ENCODE peak calls at places on chromosomes 7 and 10, in four cellular contexts. One of them, this sample, is unnamed.

GRCh38 chr10:11387044-11387443 is 224.4 kb downstream of the USP6NL start:
- DNase-seq in substantia nigra: no peak
- DNase-seq in ovary: no peak
- DNase-seq in lower lobe of right lung: no peak
- DNase-seq in this sample: no peak

GRCh38 chr10:74081192-74081803 is 69.3 kb downstream of the AP3M1 start:
- DNase-seq in substantia nigra: no peak
- DNase-seq in ovary: peak
- DNase-seq in lower lobe of right lung: no peak
- DNase-seq in this sample: peak

GRCh38 chr10:8092428-8092827 is 37.9 kb downstream of the GATA3 start:
- DNase-seq in substantia nigra: no peak
- DNase-seq in ovary: no peak
- DNase-seq in lower lobe of right lung: no peak
- DNase-seq in this sample: no peak

GRCh38 chr7:151076863-151077704 is 3.5 kb downstream of the FASTK start:
- DNase-seq in substantia nigra: no peak
- DNase-seq in ovary: peak
- DNase-seq in lower lobe of right lung: no peak
- DNase-seq in this sample: no peak

GRCh38 chr7:64618785-64619456 is 47.0 kb upstream of the ZNF107 start:
- DNase-seq in substantia nigra: peak
- DNase-seq in ovary: no peak
- DNase-seq in lower lobe of right lung: no peak
- DNase-seq in this sample: no peak

GRCh38 chr7:77866370-77866769 is 67.8 kb downstream of the PHTF2 start:
- DNase-seq in substantia nigra: no peak
- DNase-seq in ovary: no peak
- DNase-seq in lower lobe of right lung: no peak
- DNase-seq in this sample: no peak

GRCh38 chr10:113853577-113854018 is 284 bp downstream of the DCLRE1A start:
- DNase-seq in substantia nigra: no peak
- DNase-seq in ovary: no peak
- DNase-seq in lower lobe of right lung: no peak
- DNase-seq in this sample: no peak

GRCh38 chr7:56033671-56034432 is 17.4 kb downstream of the PSPH start:
- DNase-seq in substantia nigra: peak
- DNase-seq in ovary: peak
- DNase-seq in lower lobe of right lung: peak
- DNase-seq in this sample: peak

GRCh38 chr7:36469236-36469635 is 79.6 kb downstream of the ANLN start:
- DNase-seq in substantia nigra: no peak
- DNase-seq in ovary: no peak
- DNase-seq in lower lobe of right lung: no peak
- DNase-seq in this sample: no peak

GRCh38 chr10:79053081-79053434 is 15.7 kb upstream of the ZMIZ1 start:
- DNase-seq in substantia nigra: no peak
- DNase-seq in ovary: no peak
- DNase-seq in lower lobe of right lung: no peak
- DNase-seq in this sample: no peak

GRCh38 chr10:105774351-105774750 is 1133.3 kb downstream of the SORCS3 start:
- DNase-seq in substantia nigra: no peak
- DNase-seq in ovary: no peak
- DNase-seq in lower lobe of right lung: no peak
- DNase-seq in this sample: no peak

GRCh38 chr7:65304175-65304574 is 69.5 kb upstream of the ZNF92 start:
- DNase-seq in substantia nigra: no peak
- DNase-seq in ovary: no peak
- DNase-seq in lower lobe of right lung: no peak
- DNase-seq in this sample: no peak

GRCh38 chr10:18793951-18794350 is 134.7 kb downstream of the ARL5B start:
- DNase-seq in substantia nigra: no peak
- DNase-seq in ovary: no peak
- DNase-seq in lower lobe of right lung: no peak
- DNase-seq in this sample: no peak

GRCh38 chr10:47009215-47009838 is 98.1 kb downstream of the PTPN20 start:
- DNase-seq in substantia nigra: no peak
- DNase-seq in ovary: no peak
- DNase-seq in lower lobe of right lung: no peak
- DNase-seq in this sample: no peak

GRCh38 chr7:259751-260405 is 30.1 kb upstream of the FOXL3 start:
- DNase-seq in substantia nigra: no peak
- DNase-seq in ovary: no peak
- DNase-seq in lower lobe of right lung: peak
- DNase-seq in this sample: no peak

GRCh38 chr10:117260094-117260493 is 19.2 kb downstream of the SLC18A2 start:
- DNase-seq in substantia nigra: no peak
- DNase-seq in ovary: no peak
- DNase-seq in lower lobe of right lung: no peak
- DNase-seq in this sample: no peak

GRCh38 chr7:27103489-27104226 is 1.2 kb upstream of the HOXA2 start:
- DNase-seq in substantia nigra: no peak
- DNase-seq in ovary: no peak
- DNase-seq in lower lobe of right lung: no peak
- DNase-seq in this sample: no peak

GRCh38 chr10:5645944-5646617 is 20.3 kb downstream of the ASB13 start:
- DNase-seq in substantia nigra: no peak
- DNase-seq in ovary: no peak
- DNase-seq in lower lobe of right lung: no peak
- DNase-seq in this sample: no peak

GRCh38 chr10:70664702-70665195 is 7.6 kb upstream of the ADAMTS14 start:
- DNase-seq in substantia nigra: peak
- DNase-seq in ovary: no peak
- DNase-seq in lower lobe of right lung: no peak
- DNase-seq in this sample: peak

GRCh38 chr7:33471636-33472242 is 342.4 kb downstream of the BBS9 start:
- DNase-seq in substantia nigra: no peak
- DNase-seq in ovary: no peak
- DNase-seq in lower lobe of right lung: no peak
- DNase-seq in this sample: no peak

GRCh38 chr7:121109145-121109544 is 120.6 kb downstream of the CPED1 start:
- DNase-seq in substantia nigra: no peak
- DNase-seq in ovary: no peak
- DNase-seq in lower lobe of right lung: no peak
- DNase-seq in this sample: no peak

GRCh38 chr10:131790021-131790420 is 110.8 kb upstream of the PPP2R2D start:
- DNase-seq in substantia nigra: no peak
- DNase-seq in ovary: no peak
- DNase-seq in lower lobe of right lung: no peak
- DNase-seq in this sample: no peak

DNA sequence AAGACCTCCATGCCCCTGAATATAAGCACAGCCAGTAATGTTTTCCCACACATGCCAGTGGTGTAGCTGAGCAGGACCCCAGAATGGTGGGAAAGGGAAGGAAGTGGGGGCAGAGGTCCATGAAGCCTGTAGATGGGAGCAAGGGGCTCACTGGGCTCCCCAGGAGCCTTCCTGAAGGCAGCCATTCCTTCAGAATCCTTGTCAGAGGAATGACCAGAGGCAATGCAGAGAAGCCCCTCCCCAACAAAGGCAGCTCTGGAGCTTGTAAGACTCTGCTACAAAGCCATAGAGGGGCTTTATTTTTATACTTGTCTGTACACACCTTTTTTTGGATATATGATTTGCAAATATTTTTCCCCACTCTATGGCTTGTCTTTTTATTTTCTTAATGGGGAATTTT is 165.0 kb upstream of the TCF7L2 start:
- DNase-seq in substantia nigra: no peak
- DNase-seq in ovary: no peak
- DNase-seq in lower lobe of right lung: no peak
- DNase-seq in this sample: no peak
- H3K27ac ChIP-seq in substantia nigra: no peak
- H3K27ac ChIP-seq in ovary: no peak
- H3K27ac ChIP-seq in lower lobe of right lung: no peak
- H3K27ac ChIP-seq in this sample: no peak

GRCh38 chr10:85666987-85667386 is 699.6 kb downstream of the GRID1 start:
- DNase-seq in substantia nigra: no peak
- DNase-seq in ovary: no peak
- DNase-seq in lower lobe of right lung: no peak
- DNase-seq in this sample: no peak

GRCh38 chr10:85666106-85666505 is 700.5 kb downstream of the GRID1 start:
- DNase-seq in substantia nigra: no peak
- DNase-seq in ovary: no peak
- DNase-seq in lower lobe of right lung: no peak
- DNase-seq in this sample: no peak

GRCh38 chr10:85667638-85668233 is 698.9 kb downstream of the GRID1 start:
- DNase-seq in substantia nigra: no peak
- DNase-seq in ovary: no peak
- DNase-seq in lower lobe of right lung: no peak
- DNase-seq in this sample: no peak

GRCh38 chr10:85665661-85666060 is 700.9 kb downstream of the GRID1 start:
- DNase-seq in substantia nigra: no peak
- DNase-seq in ovary: no peak
- DNase-seq in lower lobe of right lung: no peak
- DNase-seq in this sample: peak

GRCh38 chr10:85665078-85665477 is 701.5 kb downstream of the GRID1 start:
- DNase-seq in substantia nigra: no peak
- DNase-seq in ovary: no peak
- DNase-seq in lower lobe of right lung: no peak
- DNase-seq in this sample: no peak
- H3K27ac ChIP-seq in substantia nigra: no peak
- H3K27ac ChIP-seq in ovary: no peak
- H3K27ac ChIP-seq in lower lobe of right lung: no peak
- H3K27ac ChIP-seq in this sample: no peak

GRCh38 chr7:43584200-43584586 is 1.3 kb downstream of the STK17A start:
- DNase-seq in substantia nigra: no peak
- DNase-seq in ovary: peak
- DNase-seq in lower lobe of right lung: no peak
- DNase-seq in this sample: no peak

GRCh38 chr7:43589133-43589478 is 6.2 kb downstream of the STK17A start:
- DNase-seq in substantia nigra: no peak
- DNase-seq in ovary: no peak
- DNase-seq in lower lobe of right lung: no peak
- DNase-seq in this sample: no peak

GRCh38 chr7:43585521-43585920 is 2.6 kb downstream of the STK17A start:
- DNase-seq in substantia nigra: no peak
- DNase-seq in ovary: no peak
- DNase-seq in lower lobe of right lung: no peak
- DNase-seq in this sample: no peak

GRCh38 chr7:43588477-43589132 is 5.7 kb downstream of the STK17A start:
- DNase-seq in substantia nigra: no peak
- DNase-seq in ovary: no peak
- DNase-seq in lower lobe of right lung: no peak
- DNase-seq in this sample: no peak

GRCh38 chr7:43586251-43586900 is 3.5 kb downstream of the STK17A start:
- DNase-seq in substantia nigra: no peak
- DNase-seq in ovary: no peak
- DNase-seq in lower lobe of right lung: no peak
- DNase-seq in this sample: no peak
- H3K27ac ChIP-seq in substantia nigra: no peak
- H3K27ac ChIP-seq in ovary: no peak
- H3K27ac ChIP-seq in lower lobe of right lung: no peak
- H3K27ac ChIP-seq in this sample: no peak

GRCh38 chr7:66790725-66791124 is 50.2 kb downstream of the RABGEF1 start:
- DNase-seq in substantia nigra: no peak
- DNase-seq in ovary: no peak
- DNase-seq in lower lobe of right lung: no peak
- DNase-seq in this sample: no peak
- H3K27ac ChIP-seq in substantia nigra: no peak
- H3K27ac ChIP-seq in ovary: no peak
- H3K27ac ChIP-seq in lower lobe of right lung: no peak
- H3K27ac ChIP-seq in this sample: no peak

GRCh38 chr10:452512-453504 is 236.7 kb downstream of the DIP2C start:
- DNase-seq in substantia nigra: peak
- DNase-seq in ovary: no peak
- DNase-seq in lower lobe of right lung: no peak
- DNase-seq in this sample: peak
- H3K27ac ChIP-seq in substantia nigra: peak
- H3K27ac ChIP-seq in ovary: no peak
- H3K27ac ChIP-seq in lower lobe of right lung: no peak
- H3K27ac ChIP-seq in this sample: no peak

This sample was measured in caudate nucleus.